ENCODE peak calls at places on chromosomes 16 and 17, in six cellular contexts. One of them, this sample, is unnamed.

GRCh38 chr16:90020260-90020837 is 1.1 kb upstream of the DBNDD1 start:
- DNase-seq in HepG2: peak
- DNase-seq in HL-60: no peak
- DNase-seq in HCT116: no peak
- DNase-seq in A549: no peak
- DNase-seq in SK-N-SH: no peak
- DNase-seq in this sample: no peak

GRCh38 chr16:50266337-50267091 is at the start of gene ADCY7:
- DNase-seq in HepG2: no peak
- DNase-seq in A549: no peak
- DNase-seq in HCT116: peak
- DNase-seq in HL-60: no peak
- DNase-seq in SK-N-SH: peak
- DNase-seq in this sample: peak

GRCh38 chr16:9258423-9259051 is 167.1 kb downstream of the HAPSTR1 start:
- DNase-seq in HL-60: no peak
- DNase-seq in HCT116: peak
- DNase-seq in HepG2: peak
- DNase-seq in SK-N-SH: peak
- DNase-seq in A549: peak
- DNase-seq in this sample: peak

GRCh38 chr17:40321502-40322416 is 12.8 kb downstream of the RARA start:
- DNase-seq in A549: no peak
- DNase-seq in HepG2: no peak
- DNase-seq in HCT116: no peak
- DNase-seq in HL-60: no peak
- DNase-seq in SK-N-SH: no peak
- DNase-seq in this sample: no peak

GRCh38 chr17:27623578-27623977 is 7.4 kb upstream of the LGALS9 start:
- DNase-seq in HL-60: no peak
- DNase-seq in HCT116: no peak
- DNase-seq in HepG2: no peak
- DNase-seq in SK-N-SH: no peak
- DNase-seq in A549: no peak
- DNase-seq in this sample: no peak

GRCh38 chr16:3183445-3184139 is 4.4 kb upstream of the OR1F1 start:
- DNase-seq in A549: no peak
- DNase-seq in SK-N-SH: no peak
- DNase-seq in HepG2: no peak
- DNase-seq in HCT116: no peak
- DNase-seq in HL-60: no peak
- DNase-seq in this sample: no peak

GRCh38 chr16:8476824-8477223 is 113.5 kb downstream of the TMEM114 start:
- DNase-seq in HCT116: no peak
- DNase-seq in SK-N-SH: no peak
- DNase-seq in HL-60: no peak
- DNase-seq in HepG2: no peak
- DNase-seq in A549: no peak
- DNase-seq in this sample: no peak

GRCh38 chr16:3080024-3080423 is 14.6 kb downstream of the IL32 start:
- DNase-seq in HCT116: no peak
- DNase-seq in A549: no peak
- DNase-seq in SK-N-SH: no peak
- DNase-seq in HepG2: no peak
- DNase-seq in HL-60: no peak
- DNase-seq in this sample: no peak

GRCh38 chr17:11493947-11494346 is 104.3 kb upstream of the DNAH9 start:
- DNase-seq in HepG2: no peak
- DNase-seq in A549: no peak
- DNase-seq in HL-60: no peak
- DNase-seq in HCT116: no peak
- DNase-seq in SK-N-SH: no peak
- DNase-seq in this sample: no peak

GRCh38 chr17:44220211-44221071 is 966 bp upstream of the UBTF start:
- DNase-seq in SK-N-SH: peak
- DNase-seq in HCT116: no peak
- DNase-seq in HepG2: no peak
- DNase-seq in A549: no peak
- DNase-seq in HL-60: no peak
- DNase-seq in this sample: peak

GRCh38 chr17:78723001-78723796 is 58.9 kb downstream of the CYTH1 start:
- DNase-seq in A549: no peak
- DNase-seq in HepG2: no peak
- DNase-seq in HCT116: no peak
- DNase-seq in SK-N-SH: peak
- DNase-seq in HL-60: no peak
- DNase-seq in this sample: no peak

GRCh38 chr17:2691965-2692780 is 19.4 kb downstream of the CLUH start:
- DNase-seq in HL-60: no peak
- DNase-seq in SK-N-SH: peak
- DNase-seq in HepG2: no peak
- DNase-seq in HCT116: no peak
- DNase-seq in A549: no peak
- DNase-seq in this sample: no peak

GRCh38 chr16:22353188-22353919 is 21.1 kb downstream of the CDR2 start:
- DNase-seq in HCT116: peak
- DNase-seq in SK-N-SH: no peak
- DNase-seq in A549: no peak
- DNase-seq in HepG2: peak
- DNase-seq in HL-60: peak
- DNase-seq in this sample: no peak

GRCh38 chr16:17261197-17261858 is 209.4 kb downstream of the XYLT1 start:
- DNase-seq in HepG2: no peak
- DNase-seq in A549: no peak
- DNase-seq in SK-N-SH: no peak
- DNase-seq in HCT116: no peak
- DNase-seq in HL-60: peak
- DNase-seq in this sample: no peak

GRCh38 chr16:51637744-51638100 is 486.7 kb upstream of the SALL1 start:
- DNase-seq in HCT116: no peak
- DNase-seq in SK-N-SH: peak
- DNase-seq in HL-60: no peak
- DNase-seq in HepG2: no peak
- DNase-seq in A549: no peak
- DNase-seq in this sample: no peak

GRCh38 chr17:78276098-78276497 is 44.7 kb downstream of the TMEM235 start:
- DNase-seq in HL-60: no peak
- DNase-seq in HCT116: no peak
- DNase-seq in A549: no peak
- DNase-seq in SK-N-SH: no peak
- DNase-seq in HepG2: no peak
- DNase-seq in this sample: no peak

GRCh38 chr17:48148029-48148759 is 40.6 kb downstream of the SNX11 start:
- DNase-seq in HL-60: no peak
- DNase-seq in HCT116: no peak
- DNase-seq in SK-N-SH: peak
- DNase-seq in HepG2: no peak
- DNase-seq in A549: no peak
- DNase-seq in this sample: no peak

GRCh38 chr17:77437747-77438146 is 297.0 kb downstream of the SEC14L1 start:
- DNase-seq in HepG2: no peak
- DNase-seq in HCT116: no peak
- DNase-seq in A549: no peak
- DNase-seq in SK-N-SH: no peak
- DNase-seq in HL-60: no peak
- DNase-seq in this sample: no peak

GRCh38 chr17:14784997-14785696 is 480.0 kb downstream of the PMP22 start:
- DNase-seq in SK-N-SH: no peak
- DNase-seq in A549: no peak
- DNase-seq in HCT116: no peak
- DNase-seq in HL-60: no peak
- DNase-seq in HepG2: peak
- DNase-seq in this sample: no peak

GRCh38 chr17:37493249-37494027 is 3.7 kb downstream of the DUSP14 start:
- DNase-seq in SK-N-SH: no peak
- DNase-seq in HL-60: no peak
- DNase-seq in A549: no peak
- DNase-seq in HepG2: peak
- DNase-seq in HCT116: peak
- DNase-seq in this sample: no peak

GRCh38 chr17:40922239-40922638 is 15.2 kb downstream of the KRT23 start:
- DNase-seq in SK-N-SH: no peak
- DNase-seq in HCT116: no peak
- DNase-seq in HL-60: no peak
- DNase-seq in HepG2: peak
- DNase-seq in A549: peak
- DNase-seq in this sample: peak

GRCh38 chr17:75570034-75570676 is 17.4 kb upstream of the MYO15B start:
- DNase-seq in HepG2: no peak
- DNase-seq in HCT116: no peak
- DNase-seq in A549: no peak
- DNase-seq in SK-N-SH: no peak
- DNase-seq in HL-60: no peak
- DNase-seq in this sample: no peak

GRCh38 chr16:88477631-88478030 is 24.6 kb downstream of the ZFPM1 start:
- DNase-seq in A549: no peak
- DNase-seq in HCT116: no peak
- DNase-seq in HL-60: no peak
- DNase-seq in SK-N-SH: no peak
- DNase-seq in HepG2: no peak
- DNase-seq in this sample: no peak

GRCh38 chr17:32445075-32445427 is 741 bp downstream of the PSMD11 start:
- DNase-seq in HCT116: no peak
- DNase-seq in HL-60: peak
- DNase-seq in HepG2: peak
- DNase-seq in A549: peak
- DNase-seq in SK-N-SH: no peak
- DNase-seq in this sample: peak

GRCh38 chr17:83144421-83145357 is 65.3 kb downstream of the METRNL start:
- DNase-seq in HepG2: no peak
- DNase-seq in A549: no peak
- DNase-seq in SK-N-SH: no peak
- DNase-seq in HL-60: no peak
- DNase-seq in HCT116: no peak
- DNase-seq in this sample: no peak

GRCh38 chr17:42667088-42667951 is 8.2 kb downstream of the TUBG2 start:
- DNase-seq in SK-N-SH: peak
- DNase-seq in HL-60: no peak
- DNase-seq in HepG2: peak
- DNase-seq in A549: peak
- DNase-seq in HCT116: peak
- DNase-seq in this sample: no peak

DNA sequence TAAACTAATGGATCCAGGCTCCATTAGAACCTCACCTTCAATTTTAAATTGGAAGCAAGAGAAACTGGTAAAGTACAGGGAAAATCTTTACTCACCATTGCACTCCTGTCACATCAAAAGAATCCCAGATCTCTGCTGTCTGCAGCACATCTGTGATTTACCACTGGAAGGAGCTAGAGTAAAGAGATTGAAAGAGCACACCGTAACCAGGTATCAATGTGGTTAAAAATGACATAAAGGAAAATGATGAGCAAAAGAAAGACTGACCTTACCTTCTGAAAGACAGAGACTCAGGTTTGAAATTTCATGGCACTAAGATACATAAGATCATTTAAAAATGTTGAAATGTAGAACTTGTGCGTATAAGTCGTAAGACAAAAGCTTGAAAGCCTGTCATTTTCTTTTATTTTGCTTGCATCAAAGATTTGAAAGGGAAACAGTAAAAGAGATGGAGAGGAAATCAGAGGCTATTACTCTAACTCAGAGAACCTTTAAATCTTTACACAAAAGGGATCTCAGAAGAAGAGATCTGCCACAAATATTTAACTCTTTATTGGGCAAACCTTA is 678.2 kb upstream of the GOT2 start:
- DNase-seq in HL-60: no peak
- DNase-seq in HCT116: no peak
- DNase-seq in HepG2: no peak
- DNase-seq in SK-N-SH: no peak
- DNase-seq in A549: peak
- DNase-seq in this sample: no peak
- TF ChIP-seq REST in HL-60: no peak
- TF ChIP-seq REST in HCT116: no peak
- TF ChIP-seq REST in HepG2: no peak
- TF ChIP-seq REST in SK-N-SH: no peak
- TF ChIP-seq REST in A549: no peak
- TF ChIP-seq REST in this sample: no peak

GRCh38 chr17:28896884-28897768 is at the start of gene FLOT2:
- DNase-seq in SK-N-SH: peak
- DNase-seq in HepG2: peak
- DNase-seq in A549: peak
- DNase-seq in HCT116: no peak
- DNase-seq in HL-60: peak
- DNase-seq in this sample: peak
- TF ChIP-seq REST in SK-N-SH: no peak
- TF ChIP-seq REST in HepG2: peak
- TF ChIP-seq REST in A549: no peak
- TF ChIP-seq REST in HCT116: no peak
- TF ChIP-seq REST in HL-60: peak
- TF ChIP-seq REST in this sample: peak

GRCh38 chr17:82095777-82096708 is 2.0 kb downstream of the FASN start:
- DNase-seq in HL-60: no peak
- DNase-seq in HepG2: no peak
- DNase-seq in A549: no peak
- DNase-seq in SK-N-SH: no peak
- DNase-seq in HCT116: no peak
- DNase-seq in this sample: no peak
- TF ChIP-seq REST in HL-60: no peak
- TF ChIP-seq REST in HepG2: no peak
- TF ChIP-seq REST in A549: no peak
- TF ChIP-seq REST in SK-N-SH: no peak
- TF ChIP-seq REST in HCT116: no peak
- TF ChIP-seq REST in this sample: no peak

GRCh38 chr17:57266842-57267241 is 10.5 kb downstream of the MSI2 start:
- DNase-seq in A549: no peak
- DNase-seq in HCT116: no peak
- DNase-seq in SK-N-SH: no peak
- DNase-seq in HepG2: no peak
- DNase-seq in HL-60: no peak
- DNase-seq in this sample: no peak
- TF ChIP-seq REST in A549: no peak
- TF ChIP-seq REST in HCT116: no peak
- TF ChIP-seq REST in SK-N-SH: no peak
- TF ChIP-seq REST in HepG2: no peak
- TF ChIP-seq REST in HL-60: no peak
- TF ChIP-seq REST in this sample: no peak

GRCh38 chr16:63804126-63804525 is 1317.7 kb downstream of the CDH11 start:
- DNase-seq in HepG2: no peak
- DNase-seq in HL-60: no peak
- DNase-seq in HCT116: no peak
- DNase-seq in SK-N-SH: no peak
- DNase-seq in A549: no peak
- DNase-seq in this sample: no peak
- TF ChIP-seq REST in HepG2: no peak
- TF ChIP-seq REST in HL-60: no peak
- TF ChIP-seq REST in HCT116: no peak
- TF ChIP-seq REST in SK-N-SH: no peak
- TF ChIP-seq REST in A549: no peak
- TF ChIP-seq REST in this sample: no peak

GRCh38 chr16:57268804-57269800 is 15.4 kb downstream of the PLLP start:
- DNase-seq in HepG2: peak
- DNase-seq in SK-N-SH: peak
- DNase-seq in HCT116: no peak
- DNase-seq in A549: no peak
- DNase-seq in HL-60: no peak
- DNase-seq in this sample: peak
- TF ChIP-seq REST in HepG2: no peak
- TF ChIP-seq REST in SK-N-SH: no peak
- TF ChIP-seq REST in HCT116: no peak
- TF ChIP-seq REST in A549: no peak
- TF ChIP-seq REST in HL-60: no peak
- TF ChIP-seq REST in this sample: no peak